ENCODE peak calls at places on chromosomes 7 and 10, in ten cellular contexts. One of them, this sample, is unnamed.

GRCh38 chr10:84164442-84164841 is 9.2 kb upstream of the GPR15LG start:
- DNase-seq in type B pancreatic cell: no peak
- DNase-seq in A549: no peak
- DNase-seq in psoas muscle: no peak
- DNase-seq in heart left ventricle: no peak
- DNase-seq in WERI-Rb-1: no peak
- DNase-seq in RWPE1: no peak
- DNase-seq in body of pancreas: no peak
- DNase-seq in mucosa of descending colon: no peak
- DNase-seq in brain microvascular endothelial cell: no peak
- DNase-seq in this sample: no peak

GRCh38 chr7:21137640-21138039 is 290.2 kb upstream of the SP4 start:
- DNase-seq in psoas muscle: no peak
- DNase-seq in body of pancreas: no peak
- DNase-seq in A549: no peak
- DNase-seq in RWPE1: no peak
- DNase-seq in WERI-Rb-1: no peak
- DNase-seq in brain microvascular endothelial cell: no peak
- DNase-seq in heart left ventricle: no peak
- DNase-seq in mucosa of descending colon: no peak
- DNase-seq in type B pancreatic cell: no peak
- DNase-seq in this sample: no peak

GRCh38 chr10:114925675-114926204 is 12.3 kb upstream of the TRUB1 start:
- DNase-seq in body of pancreas: peak
- DNase-seq in RWPE1: peak
- DNase-seq in mucosa of descending colon: no peak
- DNase-seq in psoas muscle: no peak
- DNase-seq in A549: no peak
- DNase-seq in type B pancreatic cell: no peak
- DNase-seq in WERI-Rb-1: no peak
- DNase-seq in brain microvascular endothelial cell: peak
- DNase-seq in heart left ventricle: no peak
- DNase-seq in this sample: no peak

GRCh38 chr7:107312418-107312817 is 143.6 kb downstream of the HBP1 start:
- DNase-seq in mucosa of descending colon: no peak
- DNase-seq in brain microvascular endothelial cell: no peak
- DNase-seq in WERI-Rb-1: no peak
- DNase-seq in body of pancreas: no peak
- DNase-seq in psoas muscle: no peak
- DNase-seq in A549: no peak
- DNase-seq in heart left ventricle: no peak
- DNase-seq in type B pancreatic cell: no peak
- DNase-seq in RWPE1: peak
- DNase-seq in this sample: no peak

GRCh38 chr10:104255244-104255981 is 721 bp downstream of the GSTO1 start:
- DNase-seq in psoas muscle: no peak
- DNase-seq in heart left ventricle: no peak
- DNase-seq in type B pancreatic cell: no peak
- DNase-seq in mucosa of descending colon: peak
- DNase-seq in RWPE1: peak
- DNase-seq in A549: peak
- DNase-seq in body of pancreas: peak
- DNase-seq in brain microvascular endothelial cell: peak
- DNase-seq in WERI-Rb-1: no peak
- DNase-seq in this sample: no peak

GRCh38 chr10:119973261-119973660 is 80.7 kb downstream of the SEC23IP start:
- DNase-seq in type B pancreatic cell: no peak
- DNase-seq in WERI-Rb-1: no peak
- DNase-seq in A549: no peak
- DNase-seq in mucosa of descending colon: no peak
- DNase-seq in RWPE1: peak
- DNase-seq in heart left ventricle: no peak
- DNase-seq in brain microvascular endothelial cell: no peak
- DNase-seq in psoas muscle: no peak
- DNase-seq in body of pancreas: no peak
- DNase-seq in this sample: no peak

GRCh38 chr10:124647421-124648130 is 96.6 kb downstream of the FAM53B start:
- DNase-seq in A549: peak
- DNase-seq in body of pancreas: peak
- DNase-seq in brain microvascular endothelial cell: peak
- DNase-seq in WERI-Rb-1: peak
- DNase-seq in psoas muscle: peak
- DNase-seq in type B pancreatic cell: no peak
- DNase-seq in mucosa of descending colon: peak
- DNase-seq in heart left ventricle: peak
- DNase-seq in RWPE1: peak
- DNase-seq in this sample: no peak

GRCh38 chr10:68184546-68184945 is 47.4 kb downstream of the ATOH7 start:
- DNase-seq in brain microvascular endothelial cell: no peak
- DNase-seq in A549: no peak
- DNase-seq in type B pancreatic cell: no peak
- DNase-seq in heart left ventricle: no peak
- DNase-seq in mucosa of descending colon: no peak
- DNase-seq in WERI-Rb-1: no peak
- DNase-seq in psoas muscle: no peak
- DNase-seq in body of pancreas: no peak
- DNase-seq in RWPE1: no peak
- DNase-seq in this sample: no peak

GRCh38 chr7:50149364-50149763 is 56.3 kb upstream of the ZPBP start:
- DNase-seq in psoas muscle: no peak
- DNase-seq in A549: no peak
- DNase-seq in type B pancreatic cell: no peak
- DNase-seq in RWPE1: no peak
- DNase-seq in WERI-Rb-1: no peak
- DNase-seq in body of pancreas: no peak
- DNase-seq in mucosa of descending colon: no peak
- DNase-seq in brain microvascular endothelial cell: no peak
- DNase-seq in heart left ventricle: no peak
- DNase-seq in this sample: no peak

GRCh38 chr10:122515588-122516231 is 44.8 kb upstream of the DMBT1 start:
- DNase-seq in RWPE1: no peak
- DNase-seq in heart left ventricle: peak
- DNase-seq in A549: no peak
- DNase-seq in mucosa of descending colon: peak
- DNase-seq in type B pancreatic cell: no peak
- DNase-seq in WERI-Rb-1: no peak
- DNase-seq in brain microvascular endothelial cell: no peak
- DNase-seq in body of pancreas: no peak
- DNase-seq in psoas muscle: no peak
- DNase-seq in this sample: no peak

GRCh38 chr10:133124357-133125211 is 35.4 kb upstream of the KNDC1 start:
- DNase-seq in heart left ventricle: peak
- DNase-seq in WERI-Rb-1: peak
- DNase-seq in RWPE1: peak
- DNase-seq in mucosa of descending colon: peak
- DNase-seq in brain microvascular endothelial cell: peak
- DNase-seq in type B pancreatic cell: no peak
- DNase-seq in psoas muscle: peak
- DNase-seq in body of pancreas: peak
- DNase-seq in A549: peak
- DNase-seq in this sample: no peak

GRCh38 chr10:5303504-5303903 is 61.3 kb upstream of the UCN3 start:
- DNase-seq in mucosa of descending colon: no peak
- DNase-seq in psoas muscle: no peak
- DNase-seq in brain microvascular endothelial cell: no peak
- DNase-seq in heart left ventricle: no peak
- DNase-seq in RWPE1: no peak
- DNase-seq in WERI-Rb-1: no peak
- DNase-seq in A549: no peak
- DNase-seq in type B pancreatic cell: no peak
- DNase-seq in body of pancreas: no peak
- DNase-seq in this sample: no peak

GRCh38 chr10:5310914-5311313 is 53.9 kb upstream of the UCN3 start:
- DNase-seq in WERI-Rb-1: no peak
- DNase-seq in body of pancreas: peak
- DNase-seq in heart left ventricle: no peak
- DNase-seq in psoas muscle: no peak
- DNase-seq in type B pancreatic cell: no peak
- DNase-seq in RWPE1: no peak
- DNase-seq in mucosa of descending colon: no peak
- DNase-seq in brain microvascular endothelial cell: no peak
- DNase-seq in A549: no peak
- DNase-seq in this sample: no peak

GRCh38 chr10:5299950-5300349 is 64.8 kb upstream of the UCN3 start:
- DNase-seq in type B pancreatic cell: no peak
- DNase-seq in psoas muscle: no peak
- DNase-seq in heart left ventricle: no peak
- DNase-seq in mucosa of descending colon: no peak
- DNase-seq in WERI-Rb-1: no peak
- DNase-seq in brain microvascular endothelial cell: no peak
- DNase-seq in body of pancreas: no peak
- DNase-seq in RWPE1: no peak
- DNase-seq in A549: no peak
- DNase-seq in this sample: no peak

GRCh38 chr10:5305374-5305773 is 59.4 kb upstream of the UCN3 start:
- DNase-seq in psoas muscle: no peak
- DNase-seq in body of pancreas: peak
- DNase-seq in WERI-Rb-1: no peak
- DNase-seq in heart left ventricle: no peak
- DNase-seq in mucosa of descending colon: no peak
- DNase-seq in type B pancreatic cell: no peak
- DNase-seq in A549: no peak
- DNase-seq in RWPE1: no peak
- DNase-seq in brain microvascular endothelial cell: no peak
- DNase-seq in this sample: no peak
- TF ChIP-seq CTCF in psoas muscle: no peak
- TF ChIP-seq CTCF in body of pancreas: peak
- TF ChIP-seq CTCF in WERI-Rb-1: no peak
- TF ChIP-seq CTCF in heart left ventricle: peak
- TF ChIP-seq CTCF in mucosa of descending colon: no peak
- TF ChIP-seq CTCF in type B pancreatic cell: no peak
- TF ChIP-seq CTCF in A549: no peak
- TF ChIP-seq CTCF in RWPE1: no peak
- TF ChIP-seq CTCF in brain microvascular endothelial cell: no peak
- TF ChIP-seq CTCF in this sample: no peak

DNA sequence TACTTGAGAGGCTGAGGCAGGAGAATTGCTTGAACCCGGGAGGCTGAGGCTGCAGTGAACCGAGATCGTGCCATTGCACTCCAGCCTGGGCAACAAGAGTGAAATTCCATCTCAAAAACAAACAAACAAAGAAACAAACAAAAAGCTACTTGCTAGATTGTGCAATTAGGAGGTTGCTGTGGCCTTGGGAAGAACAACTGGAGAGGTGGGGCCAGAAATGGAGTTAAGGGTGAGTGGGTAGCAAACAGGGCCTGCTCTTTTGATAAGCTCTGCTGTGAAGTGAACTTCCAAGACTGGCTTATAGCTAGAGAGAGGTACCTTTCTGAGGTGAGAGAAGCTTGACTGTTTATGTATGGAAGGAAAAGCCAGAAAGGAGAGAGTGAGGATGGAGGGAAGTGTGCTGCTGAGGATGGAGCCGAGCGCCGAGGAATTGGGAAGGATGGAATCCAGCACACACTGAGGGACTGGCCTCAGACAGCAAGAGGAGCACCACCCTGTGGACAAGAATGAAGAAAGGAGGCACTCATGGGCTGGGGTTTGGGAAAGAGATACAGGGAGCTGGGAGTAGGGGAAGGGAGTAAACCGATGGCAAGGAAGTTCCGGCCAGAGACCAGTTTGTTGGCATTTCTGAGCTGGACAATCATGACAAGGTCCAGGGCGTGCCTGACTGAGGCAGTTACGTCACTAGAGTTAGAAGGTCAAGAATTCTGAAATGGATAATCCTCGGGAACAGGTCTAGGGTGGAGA is 7.0 kb upstream of the RPEL1 start:
- DNase-seq in heart left ventricle: peak
- DNase-seq in RWPE1: peak
- DNase-seq in psoas muscle: no peak
- DNase-seq in mucosa of descending colon: peak
- DNase-seq in brain microvascular endothelial cell: peak
- DNase-seq in body of pancreas: peak
- DNase-seq in type B pancreatic cell: no peak
- DNase-seq in A549: peak
- DNase-seq in WERI-Rb-1: peak
- DNase-seq in this sample: no peak
- TF ChIP-seq CTCF in heart left ventricle: peak
- TF ChIP-seq CTCF in RWPE1: no peak
- TF ChIP-seq CTCF in psoas muscle: peak
- TF ChIP-seq CTCF in mucosa of descending colon: no peak
- TF ChIP-seq CTCF in brain microvascular endothelial cell: peak
- TF ChIP-seq CTCF in body of pancreas: peak
- TF ChIP-seq CTCF in type B pancreatic cell: peak
- TF ChIP-seq CTCF in A549: peak
- TF ChIP-seq CTCF in WERI-Rb-1: peak
- TF ChIP-seq CTCF in this sample: peak

GRCh38 chr10:48507933-48508830 is 96.7 kb downstream of the ARHGAP22 start:
- DNase-seq in WERI-Rb-1: no peak
- DNase-seq in brain microvascular endothelial cell: no peak
- DNase-seq in mucosa of descending colon: peak
- DNase-seq in RWPE1: no peak
- DNase-seq in heart left ventricle: peak
- DNase-seq in A549: no peak
- DNase-seq in type B pancreatic cell: peak
- DNase-seq in psoas muscle: peak
- DNase-seq in body of pancreas: peak
- DNase-seq in this sample: peak

GRCh38 chr10:48505394-48506112 is 99.3 kb downstream of the ARHGAP22 start:
- DNase-seq in body of pancreas: peak
- DNase-seq in heart left ventricle: peak
- DNase-seq in mucosa of descending colon: no peak
- DNase-seq in type B pancreatic cell: peak
- DNase-seq in WERI-Rb-1: peak
- DNase-seq in RWPE1: no peak
- DNase-seq in A549: no peak
- DNase-seq in brain microvascular endothelial cell: no peak
- DNase-seq in psoas muscle: no peak
- DNase-seq in this sample: peak

GRCh38 chr10:48504141-48504885 is 100.6 kb downstream of the ARHGAP22 start:
- DNase-seq in body of pancreas: no peak
- DNase-seq in type B pancreatic cell: peak
- DNase-seq in WERI-Rb-1: peak
- DNase-seq in psoas muscle: no peak
- DNase-seq in RWPE1: no peak
- DNase-seq in brain microvascular endothelial cell: no peak
- DNase-seq in heart left ventricle: peak
- DNase-seq in mucosa of descending colon: no peak
- DNase-seq in A549: no peak
- DNase-seq in this sample: peak

GRCh38 chr10:48507494-48507893 is 97.4 kb downstream of the ARHGAP22 start:
- DNase-seq in mucosa of descending colon: no peak
- DNase-seq in psoas muscle: no peak
- DNase-seq in WERI-Rb-1: no peak
- DNase-seq in type B pancreatic cell: no peak
- DNase-seq in A549: no peak
- DNase-seq in body of pancreas: no peak
- DNase-seq in heart left ventricle: peak
- DNase-seq in brain microvascular endothelial cell: no peak
- DNase-seq in RWPE1: no peak
- DNase-seq in this sample: peak

GRCh38 chr10:48506147-48506917 is 98.5 kb downstream of the ARHGAP22 start:
- DNase-seq in brain microvascular endothelial cell: peak
- DNase-seq in body of pancreas: no peak
- DNase-seq in A549: peak
- DNase-seq in type B pancreatic cell: peak
- DNase-seq in heart left ventricle: peak
- DNase-seq in RWPE1: no peak
- DNase-seq in mucosa of descending colon: peak
- DNase-seq in WERI-Rb-1: peak
- DNase-seq in psoas muscle: no peak
- DNase-seq in this sample: peak
- TF ChIP-seq CTCF in brain microvascular endothelial cell: peak
- TF ChIP-seq CTCF in body of pancreas: no peak
- TF ChIP-seq CTCF in A549: peak
- TF ChIP-seq CTCF in type B pancreatic cell: no peak
- TF ChIP-seq CTCF in heart left ventricle: peak
- TF ChIP-seq CTCF in RWPE1: no peak
- TF ChIP-seq CTCF in mucosa of descending colon: no peak
- TF ChIP-seq CTCF in WERI-Rb-1: peak
- TF ChIP-seq CTCF in psoas muscle: peak
- TF ChIP-seq CTCF in this sample: peak

GRCh38 chr10:47354162-47354561 is 6.0 kb downstream of the RBP3 start:
- DNase-seq in mucosa of descending colon: no peak
- DNase-seq in type B pancreatic cell: no peak
- DNase-seq in WERI-Rb-1: peak
- DNase-seq in RWPE1: peak
- DNase-seq in brain microvascular endothelial cell: peak
- DNase-seq in heart left ventricle: no peak
- DNase-seq in body of pancreas: no peak
- DNase-seq in psoas muscle: no peak
- DNase-seq in A549: peak
- DNase-seq in this sample: no peak
- TF ChIP-seq CTCF in mucosa of descending colon: no peak
- TF ChIP-seq CTCF in type B pancreatic cell: peak
- TF ChIP-seq CTCF in WERI-Rb-1: peak
- TF ChIP-seq CTCF in RWPE1: no peak
- TF ChIP-seq CTCF in brain microvascular endothelial cell: peak
- TF ChIP-seq CTCF in heart left ventricle: no peak
- TF ChIP-seq CTCF in body of pancreas: no peak
- TF ChIP-seq CTCF in psoas muscle: no peak
- TF ChIP-seq CTCF in A549: peak
- TF ChIP-seq CTCF in this sample: peak